ENCODE peak calls at places on chromosomes 2 and 18, in seven cellular contexts. B, D, M, E, S, C and U are unnamed samples.

GRCh38 chr2:67879586-67880290 is 183.1 kb downstream of the C1D start:
- DNase-seq in B (no peak), D (no peak), M (no peak), E (no peak), S (no peak), C (no peak), U (no peak)

GRCh38 chr2:208279236-208279635 is 13.2 kb downstream of the PIKFYVE start:
- DNase-seq in B (no peak), D (no peak), M (no peak), E (no peak), S (no peak), C (no peak), U (no peak)

GRCh38 chr18:32152705-32153448 is 37.0 kb upstream of the MEP1B start:
- DNase-seq in B (no peak), D (no peak), M (peak; percentile 34), E (no peak), S (no peak), C (no peak), U (no peak)

GRCh38 chr2:240520143-240520973 is 37.4 kb downstream of the ANKMY1 start:
- DNase-seq in B (no peak), D (no peak), M (no peak), E (no peak), S (no peak), C (no peak), U (no peak)

GRCh38 chr2:41759880-41760279 is 287.9 kb upstream of the PKDCC start:
- DNase-seq in B (no peak), D (no peak), M (no peak), E (no peak), S (no peak), C (no peak), U (no peak)

GRCh38 chr2:28338046-28338753 is 54.5 kb upstream of the FOSL2 start:
- DNase-seq in B (no peak), D (peak; percentile 29), M (no peak), E (no peak), S (peak; percentile 47), C (peak; percentile 94), U (no peak)

GRCh38 chr2:139353874-139354273 is 573.7 kb upstream of the NXPH2 start:
- DNase-seq in B (no peak), D (no peak), M (no peak), E (no peak), S (no peak), C (no peak), U (no peak)

GRCh38 chr2:129909648-129910418 is 69.6 kb upstream of the RAB6C start:
- DNase-seq in B (no peak), D (no peak), M (no peak), E (no peak), S (no peak), C (no peak), U (no peak)

GRCh38 chr2:14454102-14454676 is 178.3 kb upstream of the LRATD1 start:
- DNase-seq in B (no peak), D (no peak), M (no peak), E (no peak), S (no peak), C (no peak), U (no peak)

GRCh38 chr2:240420206-240420899 is 15.1 kb upstream of the GPC1 start:
- DNase-seq in B (peak; percentile 16), D (no peak), M (no peak), E (no peak), S (peak; percentile 14), C (peak; percentile 50), U (peak; percentile 5)

DNA sequence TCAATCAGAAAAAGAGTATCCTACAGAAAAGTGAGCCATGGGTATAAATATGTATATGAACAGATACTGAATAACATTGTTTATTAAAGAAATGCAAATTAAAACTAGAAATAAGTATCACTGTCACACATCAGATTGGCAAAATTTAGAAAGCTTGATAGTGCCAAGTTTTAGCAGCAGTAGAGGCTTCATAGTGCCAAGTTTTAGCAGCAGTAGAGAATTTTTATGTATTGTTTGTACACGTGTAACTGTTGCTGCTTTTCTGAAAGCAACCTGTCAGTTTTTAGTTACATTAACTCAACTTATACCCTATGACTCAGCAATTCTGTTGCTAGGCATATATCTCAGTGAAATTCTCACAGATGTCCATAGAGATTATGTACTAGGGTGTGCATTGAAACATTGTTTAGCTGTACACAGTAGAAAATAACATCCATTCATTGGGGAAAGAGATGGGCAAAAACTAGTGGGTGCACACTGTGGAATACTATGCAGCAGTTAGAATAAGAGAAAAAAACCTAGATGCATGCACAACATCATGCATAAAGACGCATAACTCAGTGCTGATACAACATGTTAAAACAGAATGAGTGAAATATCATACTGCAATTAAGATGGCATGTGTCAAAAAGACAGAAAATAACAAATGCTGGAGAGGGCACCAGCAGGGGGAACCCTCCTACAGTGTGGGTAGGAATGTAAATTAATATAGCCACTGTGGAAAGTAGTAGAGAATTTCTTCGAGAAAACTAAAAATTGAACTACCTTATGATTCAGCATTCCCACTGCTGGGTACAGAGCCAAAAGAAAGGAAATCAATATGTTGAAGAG is 294.5 kb upstream of the NT5C1B start:
- DNase-seq in B (no peak), D (no peak), M (no peak), E (no peak), S (no peak), C (no peak), U (no peak)
- TF ChIP-seq CTCF in B (no peak), D (peak; percentile 39), M (no peak), E (no peak), S (peak; percentile 47), C (no peak), U (no peak)

DNA sequence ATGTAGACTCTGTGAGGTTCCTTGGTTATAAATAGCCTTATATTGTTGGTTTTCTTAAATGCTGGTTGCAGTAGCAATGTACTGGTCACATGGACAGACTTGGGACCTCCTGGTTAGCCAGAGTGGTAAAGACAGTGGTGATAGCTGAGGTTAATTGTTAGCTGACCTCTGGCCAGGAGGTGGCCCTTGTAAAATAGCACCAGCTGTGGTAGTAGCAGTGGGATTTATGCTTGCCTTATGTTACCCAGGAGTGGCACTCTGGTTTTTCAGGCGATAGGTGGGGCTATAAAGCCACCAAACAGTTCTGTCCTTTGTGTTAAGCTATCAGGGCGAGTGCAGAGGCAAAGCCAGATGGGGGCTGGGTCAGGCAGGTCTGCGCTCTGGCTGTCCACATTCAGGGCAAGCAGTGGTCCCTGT is 94.8 kb upstream of the SRD5A2 start:
- DNase-seq in B (no peak), D (peak; percentile 2), M (no peak), E (no peak), S (no peak), C (no peak), U (no peak)
- TF ChIP-seq CTCF in B (no peak), D (no peak), M (no peak), E (peak; percentile 28), S (no peak), C (no peak), U (no peak)

GRCh38 chr2:55989405-55989804 is 65.8 kb upstream of the EFEMP1 start:
- DNase-seq in B (no peak), D (no peak), M (no peak), E (no peak), S (no peak), C (no peak), U (no peak)
- TF ChIP-seq CTCF in B (no peak), D (no peak), M (no peak), E (no peak), S (no peak), C (no peak), U (no peak)

GRCh38 chr2:30147715-30148611 is 1.2 kb downstream of the YPEL5 start:
- DNase-seq in B (peak; percentile 61), D (peak; percentile 91), M (peak; percentile 93), E (peak; percentile 92), S (peak; percentile 89), C (peak; percentile 91), U (peak; percentile 85)
- TF ChIP-seq CTCF in B (peak; percentile 76), D (peak; percentile 36), M (no peak), E (peak; percentile 45), S (peak; percentile 63), C (peak; percentile 53), U (no peak)

GRCh38 chr18:3262234-3263171 is 570 bp downstream of the MYL12B start:
- DNase-seq in B (no peak), D (no peak), M (no peak), E (peak; percentile 88), S (no peak), C (no peak), U (peak; percentile 39)

GRCh38 chr18:3257627-3258120 is 4.3 kb upstream of the MYL12B start:
- DNase-seq in B (no peak), D (no peak), M (no peak), E (no peak), S (no peak), C (no peak), U (no peak)

GRCh38 chr18:3261035-3261392 is 919 bp upstream of the MYL12B start:
- DNase-seq in B (no peak), D (no peak), M (no peak), E (no peak), S (no peak), C (no peak), U (no peak)

GRCh38 chr18:3264362-3264761 is 2.4 kb downstream of the MYL12B start:
- DNase-seq in B (no peak), D (no peak), M (no peak), E (no peak), S (no peak), C (no peak), U (no peak)

GRCh38 chr18:3261393-3262233 is at the start of gene MYL12B:
- DNase-seq in B (peak; percentile 58), D (peak; percentile 91), M (peak; percentile 91), E (peak; percentile 80), S (peak; percentile 83), C (peak; percentile 86), U (peak; percentile 81)
- TF ChIP-seq CTCF in B (peak; percentile 32), D (no peak), M (no peak), E (no peak), S (peak; percentile 40), C (no peak), U (no peak)

GRCh38 chr2:194166818-194167217 is 1490.2 kb upstream of the SLC39A10 start:
- DNase-seq in B (no peak), D (peak; percentile 61), M (no peak), E (no peak), S (no peak), C (no peak), U (no peak)
- TF ChIP-seq CTCF in B (peak; percentile 21), D (peak; percentile 52), M (peak; percentile 14), E (peak; percentile 19), S (no peak), C (no peak), U (no peak)

DNA sequence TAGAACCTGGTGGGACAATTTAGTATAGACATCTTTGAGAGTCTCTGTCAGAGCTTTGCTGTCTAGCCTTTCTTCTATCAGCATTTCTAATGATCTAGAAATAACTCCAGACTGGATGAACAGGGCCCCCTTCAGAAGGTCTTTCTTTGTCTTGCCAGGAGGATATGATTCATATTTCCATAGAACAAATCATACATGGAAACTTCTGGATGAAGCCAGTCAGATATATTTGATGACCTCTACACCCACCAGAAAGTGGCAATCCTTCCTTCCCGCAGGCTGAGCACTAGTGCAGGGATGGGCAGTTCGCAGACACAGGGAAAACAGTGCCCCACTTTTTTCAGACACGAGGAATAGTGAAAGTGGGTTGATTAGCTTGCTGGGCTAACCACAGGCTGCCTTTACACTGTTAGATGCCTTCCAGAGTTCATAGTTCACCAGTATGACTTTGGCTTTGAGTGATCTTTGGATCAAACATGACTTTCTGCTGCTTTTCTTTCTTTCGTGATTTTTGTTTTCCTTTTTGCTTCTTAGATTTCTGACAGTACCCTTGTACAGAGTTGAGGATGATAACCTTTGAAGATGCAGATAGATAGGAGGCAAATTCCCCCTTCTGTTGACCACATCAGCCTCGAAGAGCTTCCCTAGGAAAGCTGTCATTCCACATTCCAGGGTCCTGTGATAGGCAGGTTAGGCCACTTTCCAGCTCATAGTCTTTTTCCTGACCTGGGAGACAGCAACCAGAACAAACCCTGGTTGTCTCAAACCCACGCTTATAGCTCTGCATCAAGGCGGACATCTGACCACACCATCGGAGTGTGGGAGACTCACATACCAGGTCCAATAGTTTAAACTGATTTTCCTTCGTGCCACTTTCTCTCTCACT is 237.0 kb downstream of the ZNF407 start:
- DNase-seq in B (no peak), D (no peak), M (no peak), E (no peak), S (no peak), C (no peak), U (no peak)
- TF ChIP-seq CTCF in B (no peak), D (no peak), M (no peak), E (no peak), S (no peak), C (no peak), U (no peak)